ENCODE peak calls at places on chromosomes 13 and 19, in eight cellular contexts. S is substantia nigra; Z is EH; J is activated CD8-positive, alpha-beta memory T cell treated with anti-CD3 and anti-CD28 coated beads for 24 hours; Y is astrocyte; H is uterus; N is AML-193; F is NCI-H460. K is an unnamed sample.

GRCh38 chr13:26475176-26476110 is 82.0 kb upstream of the WASF3 start:
- DNase-seq in S (no peak), Z (no peak), J (no peak), Y (no peak), H (no peak), N (no peak), F (no peak), K (no peak)

GRCh38 chr19:54324071-54324470 is 11.1 kb upstream of the LILRA5 start:
- DNase-seq in S (no peak), Z (no peak), J (no peak), Y (no peak), H (no peak), N (no peak), F (no peak), K (no peak)

GRCh38 chr19:14561832-14562351 is 10.0 kb downstream of the NDUFB7 start:
- DNase-seq in S (peak; percentile 37), Z (no peak), J (no peak), Y (no peak), H (no peak), N (no peak), F (no peak), K (no peak)

GRCh38 chr13:90867336-90867683 is 480.2 kb upstream of the MIR17HG start:
- DNase-seq in S (peak; percentile 4), Z (peak; percentile 64), J (no peak), Y (peak; percentile 45), H (no peak), N (peak; percentile 87), F (peak; percentile 61), K (peak; percentile 80)

GRCh38 chr13:91270031-91270430 is 77.5 kb upstream of the MIR17HG start:
- DNase-seq in S (no peak), Z (no peak), J (no peak), Y (no peak), H (no peak), N (no peak), F (no peak), K (no peak)

GRCh38 chr13:20624213-20624612 is 57.3 kb downstream of the IFT88 start:
- DNase-seq in S (no peak), Z (no peak), J (no peak), Y (no peak), H (no peak), N (no peak), F (no peak), K (no peak)

GRCh38 chr19:44141191-44142013 is at the start of gene ZNF234:
- DNase-seq in S (peak; percentile 74), Z (peak; percentile 91), J (peak; percentile 85), Y (peak; percentile 71), H (peak; percentile 75), N (peak; percentile 68), F (peak; percentile 40), K (peak; percentile 56)

GRCh38 chr13:67833564-67833963 is 603.4 kb upstream of the PCDH9 start:
- DNase-seq in S (no peak), Z (no peak), J (no peak), Y (no peak), H (no peak), N (no peak), F (no peak), K (no peak)

GRCh38 chr19:38224014-38224862 is at the start of gene DPF1:
- DNase-seq in S (peak; percentile 28), Z (peak; percentile 78), J (peak; percentile 84), Y (peak; percentile 36), H (no peak), N (peak; percentile 53), F (peak; percentile 34), K (peak; percentile 71)

GRCh38 chr13:102399791-102400618 is 1.8 kb downstream of the FGF14 start:
- DNase-seq in S (no peak), Z (no peak), J (peak; percentile 66), Y (no peak), H (no peak), N (no peak), F (no peak), K (peak; percentile 6)

K was measured in NCI-H524.